ENCODE peak calls at places on chromosomes 13 and 19, in ten cellular contexts. One of them, this sample, is unnamed.

GRCh38 chr13:110334256-110334655 is 27.2 kb downstream of the COL4A2 start:
- DNase-seq in coronary artery: peak
- DNase-seq in prostate gland: no peak
- DNase-seq in effector memory CD4-positive, alpha-beta T cell: no peak
- DNase-seq in mesendoderm: no peak
- DNase-seq in CD4-positive, CD25-positive, alpha-beta regulatory T cell: no peak
- DNase-seq in Peyer's patch: no peak
- DNase-seq in endodermal cell: no peak
- DNase-seq in tibial nerve: no peak
- DNase-seq in right lobe of liver: no peak
- DNase-seq in this sample: peak

GRCh38 chr13:29457299-29457698 is 138.2 kb downstream of the SLC7A1 start:
- DNase-seq in coronary artery: no peak
- DNase-seq in prostate gland: no peak
- DNase-seq in effector memory CD4-positive, alpha-beta T cell: no peak
- DNase-seq in mesendoderm: no peak
- DNase-seq in CD4-positive, CD25-positive, alpha-beta regulatory T cell: no peak
- DNase-seq in Peyer's patch: no peak
- DNase-seq in endodermal cell: no peak
- DNase-seq in tibial nerve: no peak
- DNase-seq in right lobe of liver: no peak
- DNase-seq in this sample: no peak

GRCh38 chr19:28610731-28611130 is 602.2 kb downstream of the UQCRFS1 start:
- DNase-seq in coronary artery: no peak
- DNase-seq in prostate gland: no peak
- DNase-seq in effector memory CD4-positive, alpha-beta T cell: no peak
- DNase-seq in mesendoderm: no peak
- DNase-seq in CD4-positive, CD25-positive, alpha-beta regulatory T cell: no peak
- DNase-seq in Peyer's patch: no peak
- DNase-seq in endodermal cell: no peak
- DNase-seq in tibial nerve: no peak
- DNase-seq in right lobe of liver: no peak
- DNase-seq in this sample: no peak

GRCh38 chr13:28429685-28430290 is 65.1 kb downstream of the FLT1 start:
- DNase-seq in coronary artery: no peak
- DNase-seq in prostate gland: no peak
- DNase-seq in effector memory CD4-positive, alpha-beta T cell: no peak
- DNase-seq in mesendoderm: peak
- DNase-seq in CD4-positive, CD25-positive, alpha-beta regulatory T cell: no peak
- DNase-seq in Peyer's patch: no peak
- DNase-seq in endodermal cell: peak
- DNase-seq in tibial nerve: no peak
- DNase-seq in right lobe of liver: no peak
- DNase-seq in this sample: no peak

GRCh38 chr13:72565893-72566292 is 161.5 kb downstream of the MZT1 start:
- DNase-seq in coronary artery: no peak
- DNase-seq in prostate gland: no peak
- DNase-seq in effector memory CD4-positive, alpha-beta T cell: no peak
- DNase-seq in mesendoderm: peak
- DNase-seq in CD4-positive, CD25-positive, alpha-beta regulatory T cell: no peak
- DNase-seq in Peyer's patch: no peak
- DNase-seq in endodermal cell: no peak
- DNase-seq in tibial nerve: no peak
- DNase-seq in right lobe of liver: no peak
- DNase-seq in this sample: no peak

GRCh38 chr13:110647365-110647737 is 32.0 kb downstream of the NAXD start:
- DNase-seq in coronary artery: no peak
- DNase-seq in prostate gland: no peak
- DNase-seq in effector memory CD4-positive, alpha-beta T cell: no peak
- DNase-seq in mesendoderm: no peak
- DNase-seq in CD4-positive, CD25-positive, alpha-beta regulatory T cell: no peak
- DNase-seq in Peyer's patch: no peak
- DNase-seq in endodermal cell: peak
- DNase-seq in tibial nerve: no peak
- DNase-seq in right lobe of liver: no peak
- DNase-seq in this sample: no peak

GRCh38 chr13:74444161-74444571 is 310.0 kb upstream of the KLF12 start:
- DNase-seq in coronary artery: no peak
- DNase-seq in prostate gland: no peak
- DNase-seq in effector memory CD4-positive, alpha-beta T cell: no peak
- DNase-seq in mesendoderm: no peak
- DNase-seq in CD4-positive, CD25-positive, alpha-beta regulatory T cell: no peak
- DNase-seq in Peyer's patch: no peak
- DNase-seq in endodermal cell: no peak
- DNase-seq in tibial nerve: no peak
- DNase-seq in right lobe of liver: no peak
- DNase-seq in this sample: no peak

GRCh38 chr13:108154421-108154858 is 60.9 kb downstream of the LIG4 start:
- DNase-seq in coronary artery: no peak
- DNase-seq in prostate gland: no peak
- DNase-seq in effector memory CD4-positive, alpha-beta T cell: no peak
- DNase-seq in mesendoderm: peak
- DNase-seq in CD4-positive, CD25-positive, alpha-beta regulatory T cell: no peak
- DNase-seq in Peyer's patch: no peak
- DNase-seq in endodermal cell: peak
- DNase-seq in tibial nerve: no peak
- DNase-seq in right lobe of liver: peak
- DNase-seq in this sample: no peak

GRCh38 chr13:25377244-25377962 is 5.6 kb downstream of the ATP8A2 start:
- DNase-seq in coronary artery: no peak
- DNase-seq in prostate gland: no peak
- DNase-seq in effector memory CD4-positive, alpha-beta T cell: no peak
- DNase-seq in mesendoderm: no peak
- DNase-seq in CD4-positive, CD25-positive, alpha-beta regulatory T cell: no peak
- DNase-seq in Peyer's patch: no peak
- DNase-seq in endodermal cell: no peak
- DNase-seq in tibial nerve: no peak
- DNase-seq in right lobe of liver: no peak
- DNase-seq in this sample: no peak

GRCh38 chr19:55210120-55210493 is 806 bp upstream of the PTPRH start:
- DNase-seq in coronary artery: no peak
- DNase-seq in prostate gland: no peak
- DNase-seq in effector memory CD4-positive, alpha-beta T cell: no peak
- DNase-seq in mesendoderm: no peak
- DNase-seq in CD4-positive, CD25-positive, alpha-beta regulatory T cell: no peak
- DNase-seq in Peyer's patch: no peak
- DNase-seq in endodermal cell: no peak
- DNase-seq in tibial nerve: no peak
- DNase-seq in right lobe of liver: no peak
- DNase-seq in this sample: no peak

GRCh38 chr19:46471116-46471733 is at the start of gene PNMA8A:
- DNase-seq in coronary artery: peak
- DNase-seq in prostate gland: no peak
- DNase-seq in effector memory CD4-positive, alpha-beta T cell: no peak
- DNase-seq in mesendoderm: peak
- DNase-seq in CD4-positive, CD25-positive, alpha-beta regulatory T cell: no peak
- DNase-seq in Peyer's patch: no peak
- DNase-seq in endodermal cell: peak
- DNase-seq in tibial nerve: no peak
- DNase-seq in right lobe of liver: no peak
- DNase-seq in this sample: peak
- H3K27ac ChIP-seq in coronary artery: peak
- H3K27ac ChIP-seq in prostate gland: peak
- H3K27ac ChIP-seq in effector memory CD4-positive, alpha-beta T cell: no peak
- H3K27ac ChIP-seq in mesendoderm: no peak
- H3K27ac ChIP-seq in CD4-positive, CD25-positive, alpha-beta regulatory T cell: no peak
- H3K27ac ChIP-seq in Peyer's patch: no peak
- H3K27ac ChIP-seq in endodermal cell: peak
- H3K27ac ChIP-seq in tibial nerve: peak
- H3K27ac ChIP-seq in right lobe of liver: peak
- H3K27ac ChIP-seq in this sample: peak

GRCh38 chr13:31046711-31047279 is 114.3 kb downstream of the TEX26 start:
- DNase-seq in coronary artery: no peak
- DNase-seq in prostate gland: no peak
- DNase-seq in effector memory CD4-positive, alpha-beta T cell: no peak
- DNase-seq in mesendoderm: peak
- DNase-seq in CD4-positive, CD25-positive, alpha-beta regulatory T cell: no peak
- DNase-seq in Peyer's patch: peak
- DNase-seq in endodermal cell: peak
- DNase-seq in tibial nerve: no peak
- DNase-seq in right lobe of liver: no peak
- DNase-seq in this sample: no peak
- H3K27ac ChIP-seq in coronary artery: no peak
- H3K27ac ChIP-seq in prostate gland: no peak
- H3K27ac ChIP-seq in effector memory CD4-positive, alpha-beta T cell: no peak
- H3K27ac ChIP-seq in mesendoderm: no peak
- H3K27ac ChIP-seq in CD4-positive, CD25-positive, alpha-beta regulatory T cell: no peak
- H3K27ac ChIP-seq in Peyer's patch: peak
- H3K27ac ChIP-seq in endodermal cell: peak
- H3K27ac ChIP-seq in tibial nerve: no peak
- H3K27ac ChIP-seq in right lobe of liver: no peak
- H3K27ac ChIP-seq in this sample: peak

GRCh38 chr19:749811-750210 is 1.1 kb upstream of the MISP start:
- DNase-seq in coronary artery: no peak
- DNase-seq in prostate gland: no peak
- DNase-seq in effector memory CD4-positive, alpha-beta T cell: no peak
- DNase-seq in mesendoderm: no peak
- DNase-seq in CD4-positive, CD25-positive, alpha-beta regulatory T cell: no peak
- DNase-seq in Peyer's patch: no peak
- DNase-seq in endodermal cell: no peak
- DNase-seq in tibial nerve: no peak
- DNase-seq in right lobe of liver: no peak
- DNase-seq in this sample: no peak

GRCh38 chr19:748274-748598 is 2.7 kb upstream of the MISP start:
- DNase-seq in coronary artery: no peak
- DNase-seq in prostate gland: no peak
- DNase-seq in effector memory CD4-positive, alpha-beta T cell: no peak
- DNase-seq in mesendoderm: no peak
- DNase-seq in CD4-positive, CD25-positive, alpha-beta regulatory T cell: no peak
- DNase-seq in Peyer's patch: peak
- DNase-seq in endodermal cell: peak
- DNase-seq in tibial nerve: no peak
- DNase-seq in right lobe of liver: no peak
- DNase-seq in this sample: no peak

GRCh38 chr19:746956-747355 is 4.0 kb upstream of the MISP start:
- DNase-seq in coronary artery: no peak
- DNase-seq in prostate gland: no peak
- DNase-seq in effector memory CD4-positive, alpha-beta T cell: no peak
- DNase-seq in mesendoderm: no peak
- DNase-seq in CD4-positive, CD25-positive, alpha-beta regulatory T cell: no peak
- DNase-seq in Peyer's patch: no peak
- DNase-seq in endodermal cell: no peak
- DNase-seq in tibial nerve: no peak
- DNase-seq in right lobe of liver: no peak
- DNase-seq in this sample: no peak

GRCh38 chr19:746208-746819 is 4.6 kb upstream of the MISP start:
- DNase-seq in coronary artery: no peak
- DNase-seq in prostate gland: no peak
- DNase-seq in effector memory CD4-positive, alpha-beta T cell: no peak
- DNase-seq in mesendoderm: no peak
- DNase-seq in CD4-positive, CD25-positive, alpha-beta regulatory T cell: no peak
- DNase-seq in Peyer's patch: no peak
- DNase-seq in endodermal cell: no peak
- DNase-seq in tibial nerve: no peak
- DNase-seq in right lobe of liver: no peak
- DNase-seq in this sample: no peak

DNA sequence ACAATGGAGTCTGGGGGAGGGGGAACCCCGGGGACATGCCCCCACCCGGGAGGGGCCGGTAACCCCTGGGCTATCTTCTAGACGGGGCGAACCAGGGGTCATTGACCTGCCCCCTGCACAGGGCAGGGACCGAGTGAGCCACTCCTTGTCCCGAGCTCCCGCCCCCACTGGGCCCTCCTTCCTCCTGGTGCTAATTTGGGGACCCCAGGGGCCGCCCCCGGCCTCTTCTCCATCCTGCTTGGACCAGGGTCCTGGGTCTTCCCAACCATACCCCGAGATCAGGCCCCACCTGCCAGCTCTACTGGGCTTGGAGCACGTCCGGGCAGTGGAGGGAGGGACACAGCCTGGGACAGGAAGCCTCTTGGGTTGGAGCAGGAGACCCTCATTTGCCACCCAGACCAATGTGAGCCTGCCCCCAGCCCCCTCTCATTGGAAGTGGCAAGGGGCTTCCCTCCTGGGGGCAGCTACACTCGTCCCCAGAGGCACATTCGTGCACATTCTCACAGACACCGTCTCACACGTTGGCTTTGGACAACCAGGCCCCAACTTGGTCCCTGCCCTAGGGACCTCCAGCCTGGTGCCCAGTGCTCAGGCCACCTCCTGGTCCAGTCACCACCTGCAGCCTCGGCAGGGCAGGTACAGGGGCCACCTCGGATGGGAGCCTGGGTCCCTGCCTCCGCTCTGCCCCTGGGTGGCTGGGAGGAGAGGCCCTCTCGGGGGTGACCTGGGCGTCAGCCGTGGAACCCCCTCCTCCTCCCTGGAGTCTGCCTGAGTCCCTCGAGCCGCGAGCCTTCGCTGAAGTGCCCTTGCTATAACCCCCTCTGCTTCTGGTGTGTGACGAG is 3.3 kb upstream of the MISP start:
- DNase-seq in coronary artery: no peak
- DNase-seq in prostate gland: no peak
- DNase-seq in effector memory CD4-positive, alpha-beta T cell: no peak
- DNase-seq in mesendoderm: no peak
- DNase-seq in CD4-positive, CD25-positive, alpha-beta regulatory T cell: no peak
- DNase-seq in Peyer's patch: no peak
- DNase-seq in endodermal cell: no peak
- DNase-seq in tibial nerve: no peak
- DNase-seq in right lobe of liver: no peak
- DNase-seq in this sample: no peak
- H3K27ac ChIP-seq in coronary artery: no peak
- H3K27ac ChIP-seq in prostate gland: no peak
- H3K27ac ChIP-seq in effector memory CD4-positive, alpha-beta T cell: no peak
- H3K27ac ChIP-seq in mesendoderm: no peak
- H3K27ac ChIP-seq in CD4-positive, CD25-positive, alpha-beta regulatory T cell: no peak
- H3K27ac ChIP-seq in Peyer's patch: peak
- H3K27ac ChIP-seq in endodermal cell: no peak
- H3K27ac ChIP-seq in tibial nerve: no peak
- H3K27ac ChIP-seq in right lobe of liver: no peak
- H3K27ac ChIP-seq in this sample: no peak

GRCh38 chr13:30974350-30974749 is 41.9 kb downstream of the TEX26 start:
- DNase-seq in coronary artery: no peak
- DNase-seq in prostate gland: no peak
- DNase-seq in effector memory CD4-positive, alpha-beta T cell: no peak
- DNase-seq in mesendoderm: no peak
- DNase-seq in CD4-positive, CD25-positive, alpha-beta regulatory T cell: no peak
- DNase-seq in Peyer's patch: no peak
- DNase-seq in endodermal cell: no peak
- DNase-seq in tibial nerve: no peak
- DNase-seq in right lobe of liver: no peak
- DNase-seq in this sample: no peak

GRCh38 chr13:30976041-30976440 is 43.6 kb downstream of the TEX26 start:
- DNase-seq in coronary artery: no peak
- DNase-seq in prostate gland: no peak
- DNase-seq in effector memory CD4-positive, alpha-beta T cell: no peak
- DNase-seq in mesendoderm: no peak
- DNase-seq in CD4-positive, CD25-positive, alpha-beta regulatory T cell: no peak
- DNase-seq in Peyer's patch: no peak
- DNase-seq in endodermal cell: no peak
- DNase-seq in tibial nerve: no peak
- DNase-seq in right lobe of liver: no peak
- DNase-seq in this sample: no peak

GRCh38 chr13:30968734-30969335 is 36.4 kb downstream of the TEX26 start:
- DNase-seq in coronary artery: no peak
- DNase-seq in prostate gland: no peak
- DNase-seq in effector memory CD4-positive, alpha-beta T cell: no peak
- DNase-seq in mesendoderm: no peak
- DNase-seq in CD4-positive, CD25-positive, alpha-beta regulatory T cell: no peak
- DNase-seq in Peyer's patch: no peak
- DNase-seq in endodermal cell: no peak
- DNase-seq in tibial nerve: no peak
- DNase-seq in right lobe of liver: no peak
- DNase-seq in this sample: no peak

GRCh38 chr13:30971575-30971974 is 39.1 kb downstream of the TEX26 start:
- DNase-seq in coronary artery: no peak
- DNase-seq in prostate gland: no peak
- DNase-seq in effector memory CD4-positive, alpha-beta T cell: no peak
- DNase-seq in mesendoderm: no peak
- DNase-seq in CD4-positive, CD25-positive, alpha-beta regulatory T cell: no peak
- DNase-seq in Peyer's patch: no peak
- DNase-seq in endodermal cell: no peak
- DNase-seq in tibial nerve: no peak
- DNase-seq in right lobe of liver: no peak
- DNase-seq in this sample: no peak

GRCh38 chr13:30972888-30973377 is 40.5 kb downstream of the TEX26 start:
- DNase-seq in coronary artery: no peak
- DNase-seq in prostate gland: peak
- DNase-seq in effector memory CD4-positive, alpha-beta T cell: no peak
- DNase-seq in mesendoderm: no peak
- DNase-seq in CD4-positive, CD25-positive, alpha-beta regulatory T cell: no peak
- DNase-seq in Peyer's patch: no peak
- DNase-seq in endodermal cell: no peak
- DNase-seq in tibial nerve: no peak
- DNase-seq in right lobe of liver: no peak
- DNase-seq in this sample: no peak
- H3K27ac ChIP-seq in coronary artery: no peak
- H3K27ac ChIP-seq in prostate gland: no peak
- H3K27ac ChIP-seq in effector memory CD4-positive, alpha-beta T cell: no peak
- H3K27ac ChIP-seq in mesendoderm: no peak
- H3K27ac ChIP-seq in CD4-positive, CD25-positive, alpha-beta regulatory T cell: no peak
- H3K27ac ChIP-seq in Peyer's patch: no peak
- H3K27ac ChIP-seq in endodermal cell: no peak
- H3K27ac ChIP-seq in tibial nerve: no peak
- H3K27ac ChIP-seq in right lobe of liver: no peak
- H3K27ac ChIP-seq in this sample: no peak

This sample was measured in upper lobe of right lung.